ENCODE peak calls at places on chromosomes 7 and 10, in six cellular contexts. M, N, B, U, Z and O are unnamed samples.
A peak's percentile ranks its signal among the peaks of the same experiment; 100 is the strongest.

GRCh38 chr7:92767427-92767826 is 68.9 kb downstream of the CDK6 start:
- DNase-seq in M (no peak), N (peak; percentile 28), B (no peak), U (no peak), Z (no peak), O (no peak)

GRCh38 chr10:59055046-59055445 is 121.4 kb upstream of the PHYHIPL start:
- DNase-seq in M (no peak), N (no peak), B (no peak), U (no peak), Z (no peak), O (no peak)

GRCh38 chr7:127189074-127189473 is 63.7 kb downstream of the GRM8 start:
- DNase-seq in M (no peak), N (no peak), B (no peak), U (peak; percentile 88), Z (no peak), O (peak; percentile 95)

GRCh38 chr7:134886353-134887057 is 99.8 kb upstream of the AGBL3 start:
- DNase-seq in M (no peak), N (peak; percentile 23), B (no peak), U (peak; percentile 77), Z (no peak), O (no peak)

GRCh38 chr7:80500325-80500724 is 11.5 kb downstream of the GNAT3 start:
- DNase-seq in M (no peak), N (no peak), B (no peak), U (no peak), Z (no peak), O (no peak)

GRCh38 chr7:29626730-29627129 is 63.1 kb downstream of the PRR15 start:
- DNase-seq in M (no peak), N (no peak), B (no peak), U (no peak), Z (no peak), O (no peak)

GRCh38 chr7:156816943-156817572 is 75.9 kb downstream of the LMBR1 start:
- DNase-seq in M (peak; percentile 25), N (peak; percentile 22), B (no peak), U (peak; percentile 2), Z (peak; percentile 14), O (no peak)

GRCh38 chr7:152436279-152437147 is 710 bp upstream of the KMT2C start:
- DNase-seq in M (peak; percentile 92), N (peak; percentile 96), B (peak; percentile 68), U (peak; percentile 93), Z (peak; percentile 72), O (peak; percentile 55)

GRCh38 chr10:60531006-60531405 is 141.3 kb upstream of the ANK3 start:
- DNase-seq in M (no peak), N (no peak), B (no peak), U (no peak), Z (no peak), O (no peak)

GRCh38 chr7:36916116-36916515 is 191.8 kb upstream of the AOAH start:
- DNase-seq in M (no peak), N (no peak), B (no peak), U (no peak), Z (no peak), O (no peak)

GRCh38 chr7:102287465-102288146 is 938 bp downstream of the SH2B2 start:
- DNase-seq in M (no peak), N (peak; percentile 69), B (no peak), U (peak; percentile 37), Z (no peak), O (no peak)

GRCh38 chr10:6130851-6131470 is 42.1 kb downstream of the RBM17 start:
- DNase-seq in M (no peak), N (no peak), B (no peak), U (no peak), Z (no peak), O (no peak)

GRCh38 chr10:22623624-22624263 is 90.6 kb downstream of the PIP4K2A start:
- DNase-seq in M (no peak), N (no peak), B (no peak), U (peak; percentile 22), Z (no peak), O (no peak)